ENCODE peak calls at places on chromosomes 1 and 21, in seven cellular contexts. One of them, this sample, is unnamed.

GRCh38 chr1:36523850-36524249 is 41.1 kb upstream of the CSF3R start:
- DNase-seq in H1: no peak
- DNase-seq in IMR-90: no peak
- DNase-seq in mesendoderm: peak; percentile 34
- DNase-seq in trophoblast cell: no peak
- DNase-seq in H9: no peak
- DNase-seq in neuronal stem cell: no peak
- DNase-seq in this sample: no peak

GRCh38 chr1:174405219-174405618 is 42.5 kb upstream of the GPR52 start:
- DNase-seq in neuronal stem cell: no peak
- DNase-seq in mesendoderm: no peak
- DNase-seq in H9: no peak
- DNase-seq in trophoblast cell: no peak
- DNase-seq in IMR-90: no peak
- DNase-seq in H1: no peak
- DNase-seq in this sample: no peak

GRCh38 chr1:16146888-16147614 is 8.8 kb downstream of the EPHA2 start:
- DNase-seq in IMR-90: peak; percentile 65
- DNase-seq in trophoblast cell: peak; percentile 42
- DNase-seq in H1: no peak
- DNase-seq in neuronal stem cell: no peak
- DNase-seq in mesendoderm: peak; percentile 93
- DNase-seq in H9: no peak
- DNase-seq in this sample: peak; percentile 68

GRCh38 chr1:232378266-232379041 is 251.5 kb downstream of the SIPA1L2 start:
- DNase-seq in mesendoderm: no peak
- DNase-seq in trophoblast cell: no peak
- DNase-seq in H9: no peak
- DNase-seq in IMR-90: no peak
- DNase-seq in neuronal stem cell: no peak
- DNase-seq in H1: no peak
- DNase-seq in this sample: no peak

GRCh38 chr1:88684482-88685238 is 587 bp downstream of the PKN2 start:
- DNase-seq in H9: peak; percentile 81
- DNase-seq in neuronal stem cell: peak; percentile 77
- DNase-seq in trophoblast cell: peak; percentile 55
- DNase-seq in mesendoderm: peak; percentile 94
- DNase-seq in H1: peak; percentile 39
- DNase-seq in IMR-90: peak; percentile 45
- DNase-seq in this sample: peak; percentile 73

GRCh38 chr1:231642600-231643332 is 16.2 kb downstream of the DISC1 start:
- DNase-seq in trophoblast cell: no peak
- DNase-seq in H9: no peak
- DNase-seq in IMR-90: no peak
- DNase-seq in neuronal stem cell: no peak
- DNase-seq in H1: no peak
- DNase-seq in mesendoderm: no peak
- DNase-seq in this sample: no peak

GRCh38 chr1:199847021-199847420 is 180.5 kb upstream of the NR5A2 start:
- DNase-seq in H9: no peak
- DNase-seq in mesendoderm: no peak
- DNase-seq in H1: no peak
- DNase-seq in IMR-90: no peak
- DNase-seq in neuronal stem cell: no peak
- DNase-seq in trophoblast cell: no peak
- DNase-seq in this sample: no peak

GRCh38 chr1:156897078-156897825 is 3.7 kb downstream of the PEAR1 start:
- DNase-seq in mesendoderm: no peak
- DNase-seq in neuronal stem cell: no peak
- DNase-seq in H9: no peak
- DNase-seq in IMR-90: peak; percentile 67
- DNase-seq in trophoblast cell: no peak
- DNase-seq in H1: no peak
- DNase-seq in this sample: peak; percentile 86

GRCh38 chr1:103187673-103188072 is 79.4 kb upstream of the COL11A1 start:
- DNase-seq in trophoblast cell: no peak
- DNase-seq in IMR-90: no peak
- DNase-seq in mesendoderm: no peak
- DNase-seq in H9: no peak
- DNase-seq in neuronal stem cell: no peak
- DNase-seq in H1: no peak
- DNase-seq in this sample: no peak

GRCh38 chr1:236308827-236309226 is 27.1 kb upstream of the ERO1B start:
- DNase-seq in trophoblast cell: no peak
- DNase-seq in IMR-90: no peak
- DNase-seq in H9: no peak
- DNase-seq in mesendoderm: no peak
- DNase-seq in neuronal stem cell: no peak
- DNase-seq in H1: no peak
- DNase-seq in this sample: no peak

GRCh38 chr1:227560393-227560792 is 3.0 kb upstream of the ZNF678 start:
- DNase-seq in H1: no peak
- DNase-seq in H9: no peak
- DNase-seq in mesendoderm: no peak
- DNase-seq in IMR-90: no peak
- DNase-seq in trophoblast cell: no peak
- DNase-seq in neuronal stem cell: no peak
- DNase-seq in this sample: no peak

GRCh38 chr1:165696625-165697100 is 1.7 kb downstream of the ALDH9A1 start:
- DNase-seq in IMR-90: peak; percentile 89
- DNase-seq in H1: no peak
- DNase-seq in mesendoderm: no peak
- DNase-seq in trophoblast cell: peak; percentile 35
- DNase-seq in neuronal stem cell: no peak
- DNase-seq in H9: no peak
- DNase-seq in this sample: peak; percentile 86

GRCh38 chr1:91683598-91683951 is 182.9 kb downstream of the CDC7 start:
- DNase-seq in IMR-90: no peak
- DNase-seq in mesendoderm: peak; percentile 52
- DNase-seq in H1: peak; percentile 25
- DNase-seq in trophoblast cell: no peak
- DNase-seq in neuronal stem cell: no peak
- DNase-seq in H9: peak; percentile 62
- DNase-seq in this sample: no peak

GRCh38 chr21:30372139-30372770 is at the start of gene KRTAP13-2:
- DNase-seq in H9: no peak
- DNase-seq in mesendoderm: no peak
- DNase-seq in H1: no peak
- DNase-seq in trophoblast cell: no peak
- DNase-seq in neuronal stem cell: no peak
- DNase-seq in IMR-90: no peak
- DNase-seq in this sample: no peak
- H3K18ac ChIP-seq in H9: no peak within 1 kb of the TSS
- H3K18ac ChIP-seq in mesendoderm: no peak within 1 kb of the TSS
- H3K18ac ChIP-seq in H1: no peak within 1 kb of the TSS
- H3K18ac ChIP-seq in trophoblast cell: no peak within 1 kb of the TSS
- H3K18ac ChIP-seq in neuronal stem cell: no peak within 1 kb of the TSS
- H3K18ac ChIP-seq in IMR-90: no peak within 1 kb of the TSS
- H3K18ac ChIP-seq in this sample: no peak within 1 kb of the TSS

GRCh38 chr1:43381609-43382008 is 8.0 kb downstream of the MED8 start:
- DNase-seq in IMR-90: no peak
- DNase-seq in mesendoderm: no peak
- DNase-seq in neuronal stem cell: no peak
- DNase-seq in H1: no peak
- DNase-seq in H9: no peak
- DNase-seq in trophoblast cell: peak; percentile 21
- DNase-seq in this sample: no peak

GRCh38 chr1:43386676-43387075 is 2.9 kb downstream of the MED8 start:
- DNase-seq in mesendoderm: no peak
- DNase-seq in neuronal stem cell: no peak
- DNase-seq in H9: no peak
- DNase-seq in IMR-90: no peak
- DNase-seq in H1: no peak
- DNase-seq in trophoblast cell: peak; percentile 91
- DNase-seq in this sample: no peak

GRCh38 chr1:43379476-43379875 is 10.1 kb downstream of the MED8 start:
- DNase-seq in H1: no peak
- DNase-seq in IMR-90: no peak
- DNase-seq in neuronal stem cell: no peak
- DNase-seq in H9: no peak
- DNase-seq in trophoblast cell: no peak
- DNase-seq in mesendoderm: no peak
- DNase-seq in this sample: no peak

GRCh38 chr1:43382027-43382771 is 7.4 kb downstream of the MED8 start:
- DNase-seq in IMR-90: no peak
- DNase-seq in mesendoderm: no peak
- DNase-seq in H9: no peak
- DNase-seq in H1: no peak
- DNase-seq in neuronal stem cell: no peak
- DNase-seq in trophoblast cell: no peak
- DNase-seq in this sample: no peak

DNA sequence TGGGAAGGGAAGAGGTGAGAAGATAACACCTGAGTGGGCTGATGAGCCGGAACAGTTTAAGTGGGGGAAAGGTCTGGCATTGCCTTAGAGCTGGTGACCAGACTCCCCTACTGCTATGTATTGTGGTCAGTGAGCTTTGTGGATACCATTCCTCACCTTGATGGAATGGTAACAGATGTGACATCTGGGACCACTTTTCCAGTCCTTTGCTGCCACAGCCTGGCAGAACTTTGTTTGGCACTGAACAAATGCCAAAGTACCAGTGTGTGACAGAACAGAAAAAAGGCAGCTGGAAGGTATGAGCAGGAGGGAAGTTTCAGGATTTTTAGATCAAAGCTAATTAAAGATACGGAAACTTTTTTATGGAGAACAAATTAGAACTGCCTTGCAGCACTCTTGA is 6.2 kb downstream of the MED8 start:
- DNase-seq in H1: no peak
- DNase-seq in trophoblast cell: no peak
- DNase-seq in mesendoderm: no peak
- DNase-seq in neuronal stem cell: no peak
- DNase-seq in H9: no peak
- DNase-seq in IMR-90: no peak
- DNase-seq in this sample: no peak
- H3K18ac ChIP-seq in H1: no peak overlapping the region
- H3K18ac ChIP-seq in trophoblast cell: no peak overlapping the region
- H3K18ac ChIP-seq in mesendoderm: no peak overlapping the region
- H3K18ac ChIP-seq in neuronal stem cell: no peak overlapping the region
- H3K18ac ChIP-seq in H9: no peak overlapping the region
- H3K18ac ChIP-seq in IMR-90: no peak overlapping the region
- H3K18ac ChIP-seq in this sample: no peak overlapping the region

DNA sequence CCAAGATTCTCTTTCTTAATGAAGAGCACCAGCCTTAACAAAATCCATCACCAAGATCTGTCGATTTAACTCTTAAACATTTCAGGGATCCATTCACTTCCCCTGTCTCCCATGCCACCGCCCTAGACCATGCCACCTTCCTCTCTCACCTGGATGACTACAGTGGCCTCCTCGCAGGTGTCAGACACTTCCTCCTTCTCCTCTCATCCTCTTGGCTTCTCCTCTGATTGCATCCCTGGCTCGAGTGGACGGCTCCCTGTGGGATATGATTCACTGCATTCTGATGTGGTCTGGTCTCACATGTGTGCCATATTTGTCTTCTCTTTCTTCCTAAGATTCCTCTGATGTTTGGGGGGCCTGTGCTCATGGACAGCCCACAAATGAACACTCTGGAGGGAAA is 66.4 kb upstream of the KLHDC7A start:
- DNase-seq in neuronal stem cell: no peak
- DNase-seq in H1: no peak
- DNase-seq in trophoblast cell: peak; percentile 56
- DNase-seq in mesendoderm: no peak
- DNase-seq in IMR-90: no peak
- DNase-seq in H9: no peak
- DNase-seq in this sample: no peak
- H3K18ac ChIP-seq in neuronal stem cell: no peak overlapping the region
- H3K18ac ChIP-seq in H1: no peak overlapping the region
- H3K18ac ChIP-seq in trophoblast cell: no peak overlapping the region
- H3K18ac ChIP-seq in mesendoderm: no peak overlapping the region
- H3K18ac ChIP-seq in IMR-90: no peak overlapping the region
- H3K18ac ChIP-seq in H9: no peak overlapping the region
- H3K18ac ChIP-seq in this sample: no peak overlapping the region

DNA sequence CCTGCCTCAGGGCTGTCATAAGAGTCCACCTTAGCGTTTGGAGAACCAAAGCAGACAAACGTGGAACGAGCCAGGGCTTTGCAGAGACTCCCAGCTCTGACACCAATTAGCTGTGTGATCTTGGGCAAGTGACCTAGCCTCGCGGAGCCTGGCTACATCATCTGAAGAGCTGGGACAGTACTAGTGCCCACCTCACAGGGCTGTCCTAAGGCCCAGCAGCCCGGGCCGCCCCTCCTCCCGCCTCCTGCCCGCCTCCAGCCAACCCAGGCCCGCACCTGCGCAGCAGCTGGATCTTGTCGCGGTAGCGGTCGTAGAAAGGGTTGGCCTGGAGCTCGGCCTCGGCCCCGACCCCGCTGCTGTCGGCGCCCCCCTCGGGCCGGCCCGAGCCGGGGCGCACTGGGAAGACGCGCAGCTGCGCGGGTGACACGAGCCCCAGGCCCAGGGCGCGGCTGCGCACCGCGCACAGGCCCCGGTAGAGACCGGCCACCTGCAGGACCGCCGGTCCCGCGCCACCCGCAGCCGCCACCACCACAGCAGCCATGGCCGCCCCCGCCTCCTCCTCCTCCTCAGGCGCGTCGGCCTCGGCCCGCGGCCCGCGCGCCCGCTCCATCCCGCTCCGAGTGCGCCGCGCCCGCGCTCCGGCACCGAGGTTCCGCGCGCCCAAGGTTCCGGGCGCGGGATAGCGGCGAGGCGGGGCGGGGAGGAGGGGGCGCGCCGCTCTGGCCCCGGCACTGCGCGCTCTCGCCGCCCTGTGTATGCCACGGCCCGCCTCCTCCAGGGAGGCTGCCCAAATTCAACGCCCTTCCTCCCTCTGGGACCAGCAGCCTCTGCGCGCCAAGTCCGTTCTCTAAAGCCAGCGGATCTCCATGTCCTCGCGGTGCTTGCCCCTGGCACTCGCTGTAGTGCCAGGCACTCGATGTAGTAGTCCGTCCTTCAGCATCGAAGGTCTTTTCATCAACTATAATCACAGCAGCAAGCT is at the start of gene ATPAF1:
- DNase-seq in H1: peak; percentile 81
- DNase-seq in H9: peak; percentile 91
- DNase-seq in trophoblast cell: peak; percentile 82
- DNase-seq in IMR-90: peak; percentile 57
- DNase-seq in neuronal stem cell: peak; percentile 66
- DNase-seq in mesendoderm: peak; percentile 93
- DNase-seq in this sample: peak; percentile 65
- H3K18ac ChIP-seq in H1: peak within 1 kb of the TSS; percentile 15
- H3K18ac ChIP-seq in H9: peak within 1 kb of the TSS; percentile 47
- H3K18ac ChIP-seq in trophoblast cell: peak within 1 kb of the TSS; percentile 66
- H3K18ac ChIP-seq in IMR-90: peak within 1 kb of the TSS; percentile 51
- H3K18ac ChIP-seq in neuronal stem cell: peak within 1 kb of the TSS; percentile 51
- H3K18ac ChIP-seq in mesendoderm: peak within 1 kb of the TSS; percentile 52
- H3K18ac ChIP-seq in this sample: peak within 1 kb of the TSS; percentile 88

This sample was measured in mesenchymal stem cell.